ENCODE peak calls at places on chromosome 17, in eight cellular contexts. T is fibroblast of the aortic adventitia; W is skeletal muscle cell; F is CD4-positive, CD25-positive, alpha-beta regulatory T cell; C is HAP-1; X is A549; I is astrocyte of the spinal cord; Y is pancreas. Q is an unnamed sample.

GRCh38 chr17:77490361-77491183 is 349.8 kb downstream of the SEC14L1 start:
- DNase-seq in T (no peak), W (no peak), F (no peak), C (no peak), X (no peak), I (no peak), Y (no peak), Q (peak)

GRCh38 chr17:50129303-50129945 is 536 bp downstream of the SAMD14 start:
- DNase-seq in T (no peak), W (no peak), F (peak), C (no peak), X (no peak), I (peak), Y (no peak), Q (peak)

GRCh38 chr17:7833011-7833794 is 814 bp upstream of the KDM6B start:
- DNase-seq in T (no peak), W (no peak), F (no peak), C (no peak), X (no peak), I (no peak), Y (peak), Q (no peak)

GRCh38 chr17:12756786-12757185 is 32.5 kb upstream of the ARHGAP44 start:
- DNase-seq in T (no peak), W (no peak), F (no peak), C (no peak), X (no peak), I (no peak), Y (no peak), Q (no peak)

GRCh38 chr17:60161598-60162330 is 12.0 kb downstream of the CA4 start:
- DNase-seq in T (no peak), W (no peak), F (no peak), C (no peak), X (no peak), I (no peak), Y (peak), Q (peak)

GRCh38 chr17:2874211-2874686 is 78.0 kb downstream of the RAP1GAP2 start:
- DNase-seq in T (no peak), W (no peak), F (no peak), C (peak), X (no peak), I (no peak), Y (peak), Q (no peak)

GRCh38 chr17:50908140-50908859 is 42.1 kb upstream of the TOB1 start:
- DNase-seq in T (no peak), W (no peak), F (no peak), C (no peak), X (no peak), I (no peak), Y (no peak), Q (no peak)

GRCh38 chr17:57584050-57584551 is 161.0 kb downstream of the CCDC182 start:
- DNase-seq in T (no peak), W (no peak), F (no peak), C (no peak), X (no peak), I (no peak), Y (no peak), Q (peak)

GRCh38 chr17:39118674-39119419 is 32.6 kb downstream of the PLXDC1 start:
- DNase-seq in T (no peak), W (no peak), F (no peak), C (no peak), X (no peak), I (no peak), Y (no peak), Q (no peak)

GRCh38 chr17:56350592-56350991 is 197.3 kb downstream of the ANKFN1 start:
- DNase-seq in T (no peak), W (no peak), F (no peak), C (no peak), X (no peak), I (no peak), Y (no peak), Q (no peak)

GRCh38 chr17:27977751-27978688 is 64.5 kb upstream of the NLK start:
- DNase-seq in T (no peak), W (no peak), F (no peak), C (no peak), X (no peak), I (no peak), Y (no peak), Q (no peak)

GRCh38 chr17:4625181-4625601 is 16.3 kb downstream of the ALOX15 start:
- DNase-seq in T (peak), W (peak), F (no peak), C (no peak), X (no peak), I (peak), Y (no peak), Q (no peak)

GRCh38 chr17:65292430-65292829 is 155.3 kb downstream of the RGS9 start:
- DNase-seq in T (no peak), W (no peak), F (no peak), C (no peak), X (no peak), I (no peak), Y (no peak), Q (no peak)

GRCh38 chr17:27995554-27995953 is 46.9 kb upstream of the NLK start:
- DNase-seq in T (no peak), W (no peak), F (no peak), C (no peak), X (no peak), I (no peak), Y (no peak), Q (no peak)

GRCh38 chr17:73610331-73610911 is 33.8 kb downstream of the SDK2 start:
- DNase-seq in T (no peak), W (no peak), F (no peak), C (no peak), X (no peak), I (no peak), Y (no peak), Q (no peak)

GRCh38 chr17:80198144-80198661 is 21.9 kb downstream of the SGSH start:
- DNase-seq in T (peak), W (no peak), F (no peak), C (no peak), X (no peak), I (no peak), Y (no peak), Q (peak)

GRCh38 chr17:8222380-8222629 is 11.9 kb upstream of the AURKB start:
- DNase-seq in T (no peak), W (no peak), F (peak), C (no peak), X (no peak), I (no peak), Y (no peak), Q (no peak)

GRCh38 chr17:49280061-49280460 is 49.5 kb upstream of the PHOSPHO1 start:
- DNase-seq in T (no peak), W (no peak), F (no peak), C (no peak), X (no peak), I (no peak), Y (no peak), Q (no peak)

GRCh38 chr17:43591750-43592562 is 45.8 kb upstream of the ETV4 start:
- DNase-seq in T (peak), W (peak), F (no peak), C (no peak), X (no peak), I (peak), Y (peak), Q (peak)

GRCh38 chr17:38886643-38887010 is 16.8 kb downstream of the LASP1 start:
- DNase-seq in T (no peak), W (no peak), F (no peak), C (no peak), X (no peak), I (no peak), Y (no peak), Q (no peak)

GRCh38 chr17:73348018-73348823 is 36.4 kb upstream of the CDC42EP4 start:
- DNase-seq in T (no peak), W (no peak), F (no peak), C (no peak), X (no peak), I (no peak), Y (no peak), Q (no peak)

GRCh38 chr17:9406046-9406631 is 169.5 kb downstream of the STX8 start:
- DNase-seq in T (no peak), W (no peak), F (no peak), C (no peak), X (no peak), I (peak), Y (no peak), Q (no peak)

DNA sequence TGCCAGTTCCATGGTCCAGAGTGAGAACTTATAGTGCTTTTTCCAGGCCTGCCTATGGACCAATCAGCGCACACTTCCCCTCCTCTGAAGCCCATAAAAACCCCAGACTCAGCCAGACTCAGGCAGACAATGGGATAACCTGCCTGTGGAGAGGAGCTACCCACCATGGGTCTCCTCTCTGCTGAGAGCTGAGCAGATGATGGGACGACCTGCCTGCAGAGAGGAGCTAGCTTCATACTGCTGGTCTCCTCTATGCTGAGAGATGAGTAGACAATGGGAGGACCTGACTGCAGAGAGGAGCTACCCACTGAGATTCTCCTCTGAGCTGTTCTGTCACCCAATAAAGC is 144.7 kb downstream of the MYO1D start:
- DNase-seq in T (no peak), W (no peak), F (no peak), C (no peak), X (no peak), I (no peak), Y (no peak), Q (no peak)
- H3K4me3 ChIP-seq in T (no peak), W (no peak), F (no peak), C (no peak), X (no peak), I (no peak), Y (no peak), Q (no peak)

DNA sequence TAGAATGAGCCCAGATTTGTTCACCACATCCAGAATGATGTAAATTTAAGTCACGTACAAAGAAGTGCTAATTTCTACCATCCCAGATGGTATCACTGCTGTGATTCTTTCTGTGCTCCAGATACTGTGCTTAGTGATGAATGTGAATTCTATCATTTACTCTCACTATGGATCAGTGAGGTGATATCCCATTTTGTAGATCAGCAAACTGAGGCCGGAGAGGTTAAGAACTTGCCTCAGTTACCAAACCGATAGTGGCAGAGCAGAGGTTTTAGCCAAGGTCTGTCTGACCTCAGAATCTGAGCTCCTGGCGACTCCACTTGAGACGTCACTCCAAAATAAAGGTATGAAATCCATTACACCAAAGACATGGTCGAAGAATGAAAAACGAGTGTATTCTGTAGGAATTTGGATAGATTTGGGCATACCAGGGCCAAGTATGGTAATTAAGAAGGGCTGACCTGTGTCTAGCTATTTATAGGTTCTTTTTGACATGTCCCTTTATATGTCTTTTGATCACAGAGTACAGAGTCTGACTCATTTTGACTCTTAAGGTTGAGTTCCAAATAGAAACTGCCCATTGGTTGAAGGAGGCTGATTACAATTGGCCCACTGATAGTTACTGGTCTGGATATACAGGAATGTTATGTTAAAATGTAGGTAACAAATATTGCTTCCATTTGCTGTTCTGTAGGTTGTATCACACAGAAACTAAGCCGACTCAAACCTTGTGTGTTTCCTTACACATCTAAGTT is 10.0 kb downstream of the MAP2K6 start:
- DNase-seq in T (no peak), W (no peak), F (no peak), C (no peak), X (no peak), I (no peak), Y (no peak), Q (no peak)
- H3K4me3 ChIP-seq in T (no peak), W (no peak), F (no peak), C (no peak), X (no peak), I (no peak), Y (no peak), Q (no peak)

GRCh38 chr17:6660101-6660500 is 8.5 kb downstream of the C17orf100 start:
- DNase-seq in T (no peak), W (no peak), F (no peak), C (no peak), X (no peak), I (no peak), Y (no peak), Q (no peak)

GRCh38 chr17:6660765-6661463 is 9.4 kb downstream of the C17orf100 start:
- DNase-seq in T (no peak), W (no peak), F (no peak), C (no peak), X (no peak), I (no peak), Y (no peak), Q (no peak)

GRCh38 chr17:6654816-6655731 is 3.5 kb downstream of the C17orf100 start:
- DNase-seq in T (no peak), W (no peak), F (no peak), C (no peak), X (no peak), I (no peak), Y (peak), Q (no peak)

GRCh38 chr17:6661464-6661848 is 9.9 kb downstream of the C17orf100 start:
- DNase-seq in T (no peak), W (no peak), F (no peak), C (no peak), X (no peak), I (no peak), Y (no peak), Q (no peak)

GRCh38 chr17:6657633-6658287 is 6.2 kb downstream of the C17orf100 start:
- DNase-seq in T (no peak), W (no peak), F (no peak), C (no peak), X (no peak), I (no peak), Y (no peak), Q (no peak)
- H3K4me3 ChIP-seq in T (no peak), W (no peak), F (peak), C (no peak), X (no peak), I (no peak), Y (no peak), Q (no peak)

DNA sequence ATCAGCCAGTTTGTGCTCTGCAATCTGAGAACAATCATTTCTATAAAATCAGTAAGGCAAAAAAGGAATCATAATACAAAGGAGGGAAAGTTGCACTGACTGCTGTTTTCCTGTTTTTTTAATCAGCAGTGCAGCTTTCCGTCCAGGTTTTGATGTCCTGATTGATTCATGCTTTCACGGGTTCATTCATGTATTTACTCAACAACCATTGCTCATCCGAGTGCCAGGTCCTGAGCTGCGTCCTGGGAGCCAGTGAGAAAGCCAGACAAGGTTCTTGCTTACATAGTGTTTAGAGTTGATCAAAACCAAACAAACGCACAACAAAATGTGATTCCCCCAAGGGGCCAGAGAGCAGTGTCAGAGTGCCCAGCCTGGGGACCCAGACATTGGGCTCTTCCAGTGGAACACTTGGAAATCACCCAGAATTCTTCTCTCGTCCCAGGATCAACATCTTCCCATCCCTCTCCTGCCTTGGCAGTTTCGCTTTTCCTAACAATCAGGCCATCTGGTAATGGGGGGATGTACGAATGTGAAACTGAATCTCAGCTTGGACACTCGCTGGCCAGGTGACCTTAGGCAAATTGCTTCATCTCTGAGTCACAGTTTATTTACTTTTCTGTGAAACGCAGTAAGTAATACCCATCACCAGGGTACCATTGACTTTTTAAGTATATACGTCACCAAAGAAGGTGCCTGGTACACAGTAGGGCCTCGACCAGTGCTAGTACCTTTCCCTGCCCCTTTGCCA is 13.3 kb upstream of the C1QL1 start:
- DNase-seq in T (peak), W (peak), F (no peak), C (no peak), X (peak), I (peak), Y (no peak), Q (no peak)
- H3K4me3 ChIP-seq in T (peak), W (peak), F (no peak), C (no peak), X (peak), I (peak), Y (no peak), Q (no peak)

DNA sequence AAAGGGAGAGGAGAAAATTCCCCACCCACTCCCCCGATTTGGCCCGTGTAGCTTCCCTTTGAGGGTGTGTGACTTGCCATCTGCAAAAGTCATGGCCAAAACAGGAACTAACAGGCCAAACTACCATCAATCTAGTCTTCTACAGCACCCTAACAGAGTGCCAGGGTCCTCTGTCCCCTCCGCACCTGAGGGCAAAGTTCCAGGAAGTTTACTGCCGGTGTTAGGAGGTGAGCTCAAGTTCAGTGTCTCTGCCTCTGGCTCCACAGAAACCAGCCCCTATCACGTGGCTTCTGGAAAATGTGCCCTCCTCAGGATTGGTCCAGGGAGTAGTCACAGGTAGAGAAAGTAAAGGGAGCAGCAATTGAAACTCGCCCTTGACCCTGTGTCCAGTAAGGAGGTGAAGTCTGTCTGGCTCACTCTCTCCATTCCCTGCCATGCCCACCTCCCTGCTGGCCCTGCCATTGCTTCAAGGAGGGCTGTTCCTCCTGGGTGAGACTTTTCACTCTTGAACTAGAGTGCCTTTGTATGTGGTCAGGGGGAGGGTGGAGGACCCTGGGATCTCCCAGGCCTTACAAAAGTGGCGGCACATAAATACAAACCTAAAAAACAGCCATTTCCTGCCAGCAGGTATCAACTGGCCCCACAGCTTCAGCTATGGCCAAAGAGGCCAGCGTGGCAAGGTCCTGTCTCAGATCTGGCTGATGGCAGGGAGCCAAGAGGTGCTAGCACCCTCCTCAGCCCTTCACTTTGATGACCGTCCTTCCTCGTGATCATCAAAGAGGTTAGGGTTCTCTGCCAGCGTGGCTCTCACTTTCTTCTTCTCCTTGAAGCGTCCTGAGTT is 5.3 kb downstream of the PRR15L start:
- DNase-seq in T (no peak), W (no peak), F (no peak), C (no peak), X (no peak), I (no peak), Y (no peak), Q (peak)
- H3K4me3 ChIP-seq in T (no peak), W (no peak), F (no peak), C (no peak), X (no peak), I (no peak), Y (peak), Q (peak)

GRCh38 chr17:15384142-15384803 is 42.9 kb upstream of the TEKT3 start:
- DNase-seq in T (peak), W (no peak), F (no peak), C (no peak), X (no peak), I (no peak), Y (no peak), Q (no peak)
- H3K4me3 ChIP-seq in T (peak), W (peak), F (no peak), C (no peak), X (no peak), I (no peak), Y (no peak), Q (no peak)

GRCh38 chr17:64091116-64091515 is 38.8 kb downstream of the ERN1 start:
- DNase-seq in T (peak), W (no peak), F (peak), C (no peak), X (no peak), I (no peak), Y (no peak), Q (no peak)
- H3K4me3 ChIP-seq in T (no peak), W (no peak), F (peak), C (no peak), X (no peak), I (no peak), Y (no peak), Q (no peak)

GRCh38 chr17:35763767-35764122 is 3.1 kb downstream of the C17orf50 start:
- DNase-seq in T (no peak), W (no peak), F (no peak), C (no peak), X (no peak), I (no peak), Y (no peak), Q (no peak)
- H3K4me3 ChIP-seq in T (peak), W (peak), F (no peak), C (peak), X (peak), I (no peak), Y (peak), Q (peak)

Q was measured in upper lobe of left lung.